ENCODE peak calls at places on chromosomes 3 and 15, in seven cellular contexts. G is HepG2, Z is SK-N-SH, E is HCT116, B is GM12878, T is K562, O is H1. D is an unnamed sample.

GRCh38 chr3:132034486-132035464 is at the start of gene CPNE4:
- DNase-seq in G (peak), Z (peak), E (peak), B (no peak), T (peak), O (peak), D (peak)

GRCh38 chr15:96345560-96346389 is 15.3 kb downstream of the NR2F2 start:
- DNase-seq in G (peak), Z (peak), E (no peak), B (no peak), T (no peak), O (peak), D (no peak)

GRCh38 chr3:177665122-177665808 is 468.0 kb upstream of the TBL1XR1 start:
- DNase-seq in G (no peak), Z (no peak), E (no peak), B (no peak), T (no peak), O (no peak), D (no peak)

GRCh38 chr3:184299488-184300376 is 691 bp downstream of the PSMD2 start:
- DNase-seq in G (no peak), Z (no peak), E (no peak), B (no peak), T (no peak), O (no peak), D (no peak)

GRCh38 chr3:14866627-14867026 is 47.9 kb downstream of the FGD5 start:
- DNase-seq in G (no peak), Z (no peak), E (no peak), B (no peak), T (no peak), O (no peak), D (no peak)

GRCh38 chr3:6600237-6600636 is 260.7 kb upstream of the GRM7 start:
- DNase-seq in G (no peak), Z (no peak), E (no peak), B (no peak), T (no peak), O (no peak), D (no peak)

GRCh38 chr15:69808756-69809155 is 289.0 kb downstream of the TLE3 start:
- DNase-seq in G (no peak), Z (no peak), E (no peak), B (no peak), T (no peak), O (no peak), D (no peak)

GRCh38 chr15:98651581-98652220 is 3.4 kb downstream of the IGF1R start:
- DNase-seq in G (no peak), Z (no peak), E (no peak), B (no peak), T (no peak), O (no peak), D (no peak)

GRCh38 chr15:25784876-25785642 is 78.1 kb downstream of the ATP10A start:
- DNase-seq in G (no peak), Z (no peak), E (no peak), B (no peak), T (no peak), O (no peak), D (no peak)

GRCh38 chr3:190017575-190018288 is 103.0 kb downstream of the P3H2 start:
- DNase-seq in G (no peak), Z (peak), E (peak), B (no peak), T (no peak), O (no peak), D (no peak)

GRCh38 chr3:37174532-37175126 is at the start of gene LRRFIP2:
- DNase-seq in G (no peak), Z (peak), E (no peak), B (peak), T (no peak), O (no peak), D (no peak)

GRCh38 chr3:8840556-8840955 is 71.1 kb upstream of the OXTR start:
- DNase-seq in G (no peak), Z (no peak), E (no peak), B (no peak), T (no peak), O (no peak), D (no peak)

GRCh38 chr3:149330609-149331008 is 2.8 kb downstream of the TM4SF18 start:
- DNase-seq in G (no peak), Z (no peak), E (no peak), B (no peak), T (no peak), O (no peak), D (no peak)

GRCh38 chr3:143171141-143171651 is 51.6 kb downstream of the CHST2 start:
- DNase-seq in G (no peak), Z (no peak), E (no peak), B (peak), T (no peak), O (no peak), D (no peak)

GRCh38 chr3:62266668-62267283 is 106.6 kb downstream of the FEZF2 start:
- DNase-seq in G (no peak), Z (no peak), E (no peak), B (no peak), T (no peak), O (no peak), D (no peak)

GRCh38 chr3:14646589-14647413 is 4.8 kb upstream of the CCDC174 start:
- DNase-seq in G (no peak), Z (no peak), E (no peak), B (no peak), T (no peak), O (no peak), D (no peak)

GRCh38 chr3:46947981-46948791 is 28.4 kb downstream of the CCDC12 start:
- DNase-seq in G (peak), Z (peak), E (peak), B (no peak), T (peak), O (no peak), D (no peak)

GRCh38 chr15:77354064-77354463 is 65.8 kb downstream of the PEAK1 start:
- DNase-seq in G (no peak), Z (no peak), E (no peak), B (no peak), T (no peak), O (no peak), D (no peak)

GRCh38 chr3:99315896-99316295 is 322.5 kb upstream of the COL8A1 start:
- DNase-seq in G (no peak), Z (no peak), E (no peak), B (no peak), T (no peak), O (no peak), D (no peak)

GRCh38 chr3:177358968-177359600 is 161.8 kb upstream of the TBL1XR1 start:
- DNase-seq in G (no peak), Z (peak), E (peak), B (no peak), T (peak), O (peak), D (no peak)

GRCh38 chr15:72585659-72586058 is 68.8 kb upstream of the GOLGA6B start:
- DNase-seq in G (peak), Z (no peak), E (no peak), B (no peak), T (no peak), O (no peak), D (no peak)

GRCh38 chr3:142645236-142645793 is 49.1 kb downstream of the PLS1 start:
- DNase-seq in G (peak), Z (no peak), E (peak), B (no peak), T (no peak), O (no peak), D (no peak)

GRCh38 chr3:72694398-72694797 is 153.8 kb downstream of the SHQ1 start:
- DNase-seq in G (no peak), Z (no peak), E (no peak), B (no peak), T (no peak), O (no peak), D (no peak)

GRCh38 chr3:25460751-25461150 is 32.7 kb downstream of the RARB start:
- DNase-seq in G (no peak), Z (no peak), E (no peak), B (peak), T (no peak), O (no peak), D (no peak)

GRCh38 chr3:156175570-156175969 is 55.2 kb downstream of the KCNAB1 start:
- DNase-seq in G (no peak), Z (no peak), E (no peak), B (no peak), T (no peak), O (no peak), D (no peak)

GRCh38 chr15:55835866-55836265 is 92.9 kb upstream of the PRTG start:
- DNase-seq in G (no peak), Z (no peak), E (no peak), B (no peak), T (no peak), O (no peak), D (no peak)

GRCh38 chr3:162544246-162544645 is 1047.6 kb downstream of the OTOL1 start:
- DNase-seq in G (no peak), Z (no peak), E (no peak), B (no peak), T (no peak), O (no peak), D (no peak)

GRCh38 chr3:100105536-100105935 is 8.8 kb downstream of the FILIP1L start:
- DNase-seq in G (no peak), Z (no peak), E (no peak), B (no peak), T (no peak), O (no peak), D (no peak)

GRCh38 chr3:144879701-144880100 is 908.1 kb downstream of the DIPK2A start:
- DNase-seq in G (no peak), Z (no peak), E (no peak), B (no peak), T (no peak), O (no peak), D (no peak)

GRCh38 chr15:65077981-65078352 is 1.4 kb downstream of the KBTBD13 start:
- DNase-seq in G (no peak), Z (peak), E (peak), B (no peak), T (no peak), O (peak), D (no peak)

GRCh38 chr3:58521917-58522680 is 14.9 kb downstream of the ACOX2 start:
- DNase-seq in G (peak), Z (no peak), E (no peak), B (no peak), T (no peak), O (peak), D (no peak)

GRCh38 chr3:79255696-79256095 is 512.1 kb downstream of the ROBO1 start:
- DNase-seq in G (no peak), Z (no peak), E (no peak), B (no peak), T (no peak), O (no peak), D (no peak)

GRCh38 chr3:55897573-55898224 is 410.6 kb upstream of the WNT5A start:
- DNase-seq in G (no peak), Z (peak), E (no peak), B (no peak), T (no peak), O (no peak), D (peak)

GRCh38 chr3:128072454-128073184 is 20.4 kb downstream of the SEC61A1 start:
- DNase-seq in G (no peak), Z (no peak), E (no peak), B (no peak), T (no peak), O (no peak), D (no peak)

GRCh38 chr3:52004158-52004787 is 8.6 kb upstream of the RPL29 start:
- DNase-seq in G (peak), Z (peak), E (no peak), B (no peak), T (no peak), O (peak), D (no peak)

GRCh38 chr3:4982773-4983738 is 3.8 kb downstream of the BHLHE40 start:
- DNase-seq in G (no peak), Z (no peak), E (no peak), B (no peak), T (no peak), O (no peak), D (no peak)

GRCh38 chr3:4986175-4986610 is 7.0 kb downstream of the BHLHE40 start:
- DNase-seq in G (no peak), Z (no peak), E (no peak), B (no peak), T (no peak), O (no peak), D (no peak)

GRCh38 chr3:4983739-4984510 is 4.7 kb downstream of the BHLHE40 start:
- DNase-seq in G (no peak), Z (no peak), E (peak), B (peak), T (peak), O (no peak), D (no peak)

GRCh38 chr3:4985330-4986174 is 6.3 kb downstream of the BHLHE40 start:
- DNase-seq in G (peak), Z (no peak), E (peak), B (no peak), T (no peak), O (no peak), D (no peak)

GRCh38 chr3:4984511-4984864 is 5.3 kb downstream of the BHLHE40 start:
- DNase-seq in G (no peak), Z (no peak), E (no peak), B (no peak), T (no peak), O (no peak), D (no peak)
- H3K9ac ChIP-seq in G (peak), Z (peak), E (peak), B (peak), T (peak), O (no peak), D (peak)

GRCh38 chr3:64133991-64134390 is 91.3 kb downstream of the PRICKLE2 start:
- DNase-seq in G (no peak), Z (no peak), E (no peak), B (no peak), T (no peak), O (no peak), D (no peak)

GRCh38 chr3:64129581-64129980 is 95.7 kb downstream of the PRICKLE2 start:
- DNase-seq in G (no peak), Z (no peak), E (no peak), B (no peak), T (no peak), O (no peak), D (no peak)

GRCh38 chr3:64133272-64133671 is 92.0 kb downstream of the PRICKLE2 start:
- DNase-seq in G (no peak), Z (peak), E (no peak), B (no peak), T (no peak), O (no peak), D (no peak)

GRCh38 chr3:64130436-64130835 is 94.8 kb downstream of the PRICKLE2 start:
- DNase-seq in G (no peak), Z (no peak), E (no peak), B (no peak), T (no peak), O (no peak), D (no peak)

DNA sequence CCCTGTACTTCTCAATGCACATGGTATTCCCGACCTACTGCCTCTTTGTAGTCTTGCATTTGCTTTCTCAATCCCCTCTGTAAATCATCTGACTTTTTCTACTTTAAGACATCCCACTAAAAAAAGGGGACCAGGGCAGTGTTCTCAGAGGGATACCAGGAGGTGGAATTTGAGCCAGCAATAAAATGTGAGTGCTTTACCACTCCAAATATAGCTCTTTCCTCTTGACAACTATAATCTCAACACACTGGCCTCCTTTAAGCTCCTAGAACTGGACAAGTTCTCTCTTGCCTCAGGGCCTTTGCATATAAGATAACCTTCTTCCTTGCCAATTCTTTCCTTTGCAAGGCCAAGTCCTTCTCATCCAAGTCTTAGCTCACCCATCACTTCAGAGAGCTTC is 93.5 kb downstream of the PRICKLE2 start:
- DNase-seq in G (no peak), Z (no peak), E (no peak), B (no peak), T (no peak), O (no peak), D (no peak)
- TF ChIP-seq YY1 in G (no peak), Z (no peak), E (no peak), B (no peak), T (no peak), O (no peak), D (no peak)

DNA sequence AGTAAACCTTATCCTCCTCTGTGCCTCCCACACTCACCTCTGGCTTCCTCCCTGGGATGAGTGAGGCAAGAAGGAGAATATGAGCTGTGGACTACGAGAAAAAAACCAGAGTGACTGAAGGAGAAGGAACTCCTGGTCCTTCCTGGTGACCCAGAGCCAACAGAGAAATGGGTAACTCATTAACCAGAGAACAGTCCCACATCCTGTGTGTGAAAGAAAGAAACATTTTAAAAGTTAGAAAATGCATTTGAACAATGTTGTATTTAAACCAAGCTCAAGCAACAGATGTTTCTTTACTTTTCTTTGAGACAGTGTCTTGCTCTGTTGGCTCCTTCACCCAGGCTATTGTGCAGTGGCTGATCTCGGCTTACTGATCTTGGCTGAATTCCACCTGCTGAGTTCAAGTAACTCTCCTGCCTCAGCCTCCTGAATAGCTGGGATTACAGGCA is 27.5 kb upstream of the FAM81A start:
- DNase-seq in G (peak), Z (no peak), E (no peak), B (peak), T (no peak), O (no peak), D (no peak)
- H3K4me3 ChIP-seq in G (peak), Z (no peak), E (no peak), B (peak), T (no peak), O (no peak), D (no peak)

DNA sequence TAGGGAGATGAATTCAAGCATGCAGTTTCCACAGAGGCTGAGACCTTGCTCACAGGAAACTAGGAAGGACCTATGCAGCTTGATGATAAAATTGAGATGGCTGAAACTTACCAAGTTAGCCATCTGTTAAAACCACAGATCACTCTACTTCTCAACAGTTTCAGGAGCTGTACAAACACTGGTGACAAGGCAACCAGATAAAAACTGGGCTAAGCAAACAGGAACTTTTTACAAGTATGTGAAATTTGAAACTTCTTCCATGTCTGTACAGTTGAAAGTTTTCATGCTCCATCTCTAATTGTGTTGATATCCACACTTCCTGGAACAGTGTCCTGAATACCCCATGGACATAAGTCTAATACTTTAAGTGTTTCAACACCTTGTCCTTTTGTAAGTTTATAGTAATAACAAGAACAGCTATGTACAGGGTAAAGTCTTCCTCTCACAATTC is 78.2 kb downstream of the FAIM start:
- DNase-seq in G (peak), Z (no peak), E (no peak), B (peak), T (no peak), O (no peak), D (no peak)
- H3K9ac ChIP-seq in G (no peak), Z (no peak), E (no peak), B (no peak), T (peak), O (no peak), D (no peak)

GRCh38 chr3:147930417-147930816 is 521.3 kb downstream of the ZIC1 start:
- DNase-seq in G (no peak), Z (no peak), E (no peak), B (no peak), T (no peak), O (no peak), D (no peak)

GRCh38 chr3:147921044-147921443 is 511.9 kb downstream of the ZIC1 start:
- DNase-seq in G (no peak), Z (no peak), E (no peak), B (no peak), T (no peak), O (no peak), D (no peak)

GRCh38 chr3:147925272-147925671 is 516.1 kb downstream of the ZIC1 start:
- DNase-seq in G (no peak), Z (no peak), E (no peak), B (no peak), T (no peak), O (no peak), D (no peak)

GRCh38 chr3:147919496-147919895 is 510.3 kb downstream of the ZIC1 start:
- DNase-seq in G (no peak), Z (no peak), E (no peak), B (no peak), T (no peak), O (no peak), D (no peak)

GRCh38 chr3:147924755-147925154 is 515.6 kb downstream of the ZIC1 start:
- DNase-seq in G (no peak), Z (no peak), E (no peak), B (no peak), T (no peak), O (no peak), D (no peak)
- TF ChIP-seq YY1 in G (no peak), Z (no peak), E (no peak), B (no peak), T (no peak), O (no peak), D (no peak)